ENCODE peak calls at places on chromosomes 2 and 18, in ten cellular contexts. O, W, J, Z, T, V, F, D, G and C are unnamed samples.

GRCh38 chr2:236820763-236821344 is 251.2 kb downstream of the ACKR3 start:
- DNase-seq in W (no peak), V (no peak), J (no peak), G (no peak), D (no peak), F (no peak), T (no peak), Z (no peak), O (no peak), C (no peak)

GRCh38 chr18:43648002-43648401 is 370.7 kb upstream of the SYT4 start:
- DNase-seq in T (no peak), J (no peak), V (peak; percentile 39), W (no peak), F (no peak), Z (no peak), O (no peak), G (no peak), D (no peak), C (no peak)

GRCh38 chr2:216051350-216051749 is 30.3 kb downstream of the PECR start:
- DNase-seq in T (no peak), O (no peak), Z (no peak), D (no peak), J (no peak), F (no peak), V (no peak), W (no peak), G (no peak), C (no peak)

GRCh38 chr2:97745474-97746172 is 32.2 kb downstream of the ZAP70 start:
- DNase-seq in J (peak; percentile 39), O (no peak), F (no peak), Z (peak; percentile 24), G (no peak), V (no peak), T (no peak), D (no peak), W (no peak), C (no peak)

GRCh38 chr2:68377137-68377780 is 12.2 kb downstream of the PLEK start:
- DNase-seq in W (no peak), O (no peak), J (no peak), G (no peak), T (no peak), F (no peak), Z (no peak), D (no peak), V (no peak), C (no peak)

GRCh38 chr2:37558622-37559021 is 112.8 kb downstream of the CDC42EP3 start:
- DNase-seq in T (no peak), Z (no peak), W (no peak), V (no peak), F (no peak), G (no peak), D (no peak), J (no peak), O (no peak), C (no peak)

GRCh38 chr18:26764584-26764983 is 100.9 kb downstream of the AQP4 start:
- DNase-seq in W (no peak), D (no peak), G (no peak), T (no peak), Z (no peak), V (no peak), J (no peak), F (no peak), O (no peak), C (no peak)

GRCh38 chr2:225993430-225993829 is 593.9 kb downstream of the NYAP2 start:
- DNase-seq in F (no peak), J (no peak), T (peak; percentile 34), G (no peak), W (no peak), V (peak; percentile 27), D (no peak), Z (no peak), O (no peak), C (no peak)

GRCh38 chr2:127560201-127560928 is 24.9 kb downstream of the MYO7B start:
- DNase-seq in D (no peak), T (no peak), F (no peak), G (no peak), J (no peak), W (no peak), O (no peak), V (no peak), Z (no peak), C (no peak)

GRCh38 chr2:218261424-218262273 is 834 bp downstream of the GPBAR1 start:
- DNase-seq in V (no peak), F (no peak), Z (no peak), W (no peak), T (no peak), O (no peak), J (no peak), G (no peak), D (no peak), C (no peak)

GRCh38 chr2:119823734-119824334 is 64.1 kb downstream of the PTPN4 start:
- DNase-seq in F (no peak), G (peak; percentile 46), Z (peak; percentile 23), V (peak; percentile 70), D (peak; percentile 31), O (peak; percentile 45), J (no peak), T (peak; percentile 77), W (peak; percentile 25), C (peak; percentile 75)

GRCh38 chr18:5518899-5519371 is 24.9 kb downstream of the EPB41L3 start:
- DNase-seq in J (no peak), D (no peak), V (peak; percentile 56), Z (no peak), W (no peak), T (peak; percentile 91), G (no peak), O (peak; percentile 20), F (no peak), C (peak; percentile 18)